ENCODE peak calls at places on chromosomes 13 and 19, in five cellular contexts. B is HCT116, Q is heart left ventricle, O is body of pancreas, R is transverse colon. Z is an unnamed sample.

GRCh38 chr13:69389899-69390298 is 717.7 kb upstream of the ATXN8OS start:
- DNase-seq in O (no peak), R (no peak), B (no peak), Q (no peak), Z (no peak)

GRCh38 chr13:110907951-110908898 is 6.6 kb downstream of the ANKRD10 start:
- DNase-seq in B (peak; percentile 95), R (peak; percentile 78), Q (no peak), O (peak; percentile 75), Z (no peak)

GRCh38 chr19:35458821-35459391 is 10.8 kb downstream of the FFAR2 start:
- DNase-seq in Q (no peak), O (peak; percentile 83), R (no peak), B (no peak), Z (peak; percentile 86)

GRCh38 chr19:15101479-15102082 is 5.6 kb upstream of the SYDE1 start:
- DNase-seq in O (no peak), B (peak; percentile 38), Q (no peak), R (peak; percentile 52), Z (no peak)

GRCh38 chr19:3698386-3698950 is 1.8 kb downstream of the PIP5K1C start:
- DNase-seq in B (no peak), O (no peak), Q (no peak), R (no peak), Z (no peak)

GRCh38 chr19:926595-927043 is 784 bp downstream of the ARID3A start:
- DNase-seq in O (no peak), B (no peak), Q (peak; percentile 80), R (peak; percentile 77), Z (peak; percentile 92)

GRCh38 chr13:25922373-25922772 is 129.4 kb downstream of the SHISA2 start:
- DNase-seq in O (no peak), Q (no peak), R (no peak), B (no peak), Z (no peak)

GRCh38 chr13:101283782-101284181 is 132.5 kb downstream of the NALCN start:
- DNase-seq in B (no peak), Q (no peak), O (no peak), R (no peak), Z (no peak)

GRCh38 chr13:23615677-23616076 is 45.5 kb downstream of the TNFRSF19 start:
- DNase-seq in O (no peak), B (no peak), R (no peak), Q (no peak), Z (no peak)

GRCh38 chr13:112056284-112056727 is 10.6 kb upstream of the SOX1 start:
- DNase-seq in R (no peak), B (no peak), Q (no peak), O (no peak), Z (peak; percentile 59)

GRCh38 chr13:95541308-95541707 is 11.2 kb upstream of the CLDN10 start:
- DNase-seq in O (no peak), B (no peak), Q (no peak), R (no peak), Z (no peak)

GRCh38 chr13:99970761-99971575 is 599 bp downstream of the ZIC5 start:
- DNase-seq in Q (no peak), B (no peak), O (no peak), R (no peak), Z (no peak)

GRCh38 chr13:29801737-29802305 is 48.6 kb downstream of the UBL3 start:
- DNase-seq in B (no peak), Q (no peak), R (no peak), O (no peak), Z (no peak)

GRCh38 chr13:75931116-75931515 is 295.0 kb downstream of the LMO7 start:
- DNase-seq in B (no peak), O (no peak), R (no peak), Q (no peak), Z (no peak)

GRCh38 chr19:3804429-3804828 is 18.2 kb upstream of the MATK start:
- DNase-seq in B (no peak), O (no peak), R (no peak), Q (no peak), Z (no peak)

GRCh38 chr19:53057904-53058579 is 13.5 kb downstream of the ERVV-2 start:
- DNase-seq in B (no peak), R (no peak), O (peak; percentile 54), Q (no peak), Z (no peak)

GRCh38 chr13:72304121-72304745 is 423.2 kb downstream of the MZT1 start:
- DNase-seq in O (no peak), Q (no peak), B (no peak), R (no peak), Z (no peak)

GRCh38 chr13:52737451-52737850 is 2.2 kb downstream of the CNMD start:
- DNase-seq in B (no peak), O (no peak), R (no peak), Q (no peak), Z (no peak)

GRCh38 chr13:110306960-110307696 is at the start of the genes COL4A1 and COL4A2:
- DNase-seq in O (peak; percentile 47), B (no peak), Q (peak; percentile 90), R (peak; percentile 61), Z (no peak)

GRCh38 chr13:48708764-48709163 is 55.0 kb downstream of the CYSLTR2 start:
- DNase-seq in B (no peak), R (no peak), Q (no peak), O (no peak), Z (no peak)

GRCh38 chr19:3095375-3096191 is 1.4 kb downstream of the GNA11 start:
- DNase-seq in O (peak; percentile 41), R (peak; percentile 50), B (no peak), Q (no peak), Z (peak; percentile 77)

GRCh38 chr13:19052180-19052579 is 129.4 kb downstream of the TUBA3C start:
- DNase-seq in B (no peak), O (no peak), Q (no peak), R (no peak), Z (no peak)

GRCh38 chr19:41324921-41325639 is 15.1 kb downstream of the CCDC97 start:
- DNase-seq in Q (peak; percentile 89), R (peak; percentile 57), B (no peak), O (peak; percentile 62), Z (peak; percentile 87)
- TF ChIP-seq POLR2A in Q (peak; percentile 42), R (no peak), B (no peak), O (no peak), Z (no peak)

DNA sequence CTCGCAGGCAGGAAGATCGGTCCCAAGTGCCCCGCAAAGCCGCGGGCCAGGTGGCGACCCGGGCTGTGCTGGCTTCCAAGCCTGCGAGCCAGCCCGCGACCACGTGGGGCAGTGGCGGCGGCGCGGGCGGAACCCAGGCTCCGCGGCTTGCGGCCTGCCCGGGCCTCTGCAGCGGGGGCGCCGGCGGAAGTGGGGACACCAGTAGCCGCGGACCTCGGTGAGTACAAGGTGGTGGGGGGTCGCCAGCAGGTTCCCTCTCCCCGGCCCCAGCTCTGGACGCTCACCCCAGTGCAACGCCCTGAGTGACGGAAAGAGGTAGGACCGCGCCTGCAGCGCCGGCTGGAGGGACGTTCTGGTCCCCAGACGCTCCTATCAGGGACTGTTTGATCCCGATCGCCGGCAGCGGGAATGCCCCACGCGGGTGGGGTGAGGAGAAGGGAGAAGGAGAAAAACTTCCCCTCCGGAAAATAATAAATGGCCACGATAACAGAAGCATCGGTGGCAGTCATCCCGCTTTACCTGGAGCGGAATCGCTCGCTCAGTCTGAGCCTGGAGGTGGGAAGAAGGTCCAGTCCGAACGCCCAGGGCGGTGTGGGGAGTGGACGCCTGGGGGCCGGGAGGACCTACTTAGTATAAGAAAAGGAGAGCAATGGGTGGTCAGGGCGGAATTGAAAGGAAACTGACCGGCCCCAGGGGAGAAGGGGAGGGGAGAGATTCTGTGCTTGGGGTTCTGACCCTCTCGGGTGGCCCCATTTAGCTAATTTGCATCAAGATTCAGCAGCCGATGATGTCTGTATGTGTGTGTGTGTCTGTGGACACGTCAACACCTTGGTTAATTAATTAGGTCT is at the start of gene GEMIN7:
- DNase-seq in O (peak; percentile 81), R (peak; percentile 79), Q (peak; percentile 86), B (peak; percentile 44), Z (peak; percentile 94)
- H3K4me1 ChIP-seq in O (peaks cover 41% of the 10 kb centered on the region), R (peaks cover 51% of the 10 kb centered on the region), Q (peaks cover 7% of the 10 kb centered on the region), B (peaks cover 31% of the 10 kb centered on the region), Z (peaks cover 36% of the 10 kb centered on the region)

DNA sequence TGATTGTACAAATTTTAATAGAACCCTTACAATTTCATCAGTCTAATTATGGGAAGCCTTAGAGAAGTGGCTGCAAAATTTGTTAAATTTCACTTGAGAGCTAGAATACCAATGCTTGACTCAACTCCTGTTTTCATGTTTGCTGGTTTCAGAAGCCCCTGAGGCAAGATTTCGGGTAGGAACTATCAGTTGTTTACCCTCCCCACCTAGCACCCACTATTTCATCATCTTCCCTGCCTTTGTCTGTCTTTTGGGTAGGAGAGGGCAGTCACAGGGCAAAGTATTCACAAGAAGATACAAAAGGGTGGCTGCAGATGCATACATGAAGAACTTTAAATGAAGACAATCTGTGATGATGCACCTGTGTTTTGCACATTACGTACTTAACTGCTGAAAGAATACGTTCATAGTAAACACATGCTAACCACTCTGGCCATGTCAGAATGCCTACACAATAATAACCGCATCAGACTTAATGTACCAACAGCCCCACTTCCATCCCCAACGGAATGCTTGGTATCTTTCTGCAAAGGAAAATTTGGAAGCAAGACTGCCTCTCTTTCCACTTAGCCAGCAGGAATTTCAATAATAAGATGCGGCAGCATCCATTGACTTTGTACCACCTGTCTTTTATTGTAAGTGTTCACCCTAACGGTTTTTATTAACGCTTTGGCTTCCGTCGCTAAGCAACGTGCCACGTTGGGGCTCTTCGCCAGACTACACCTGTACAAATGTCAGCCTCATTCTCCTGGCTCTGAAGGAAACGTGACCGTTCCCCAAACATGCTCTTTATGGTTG is 30.4 kb downstream of the TPT1 start:
- DNase-seq in R (no peak), B (no peak), O (no peak), Q (no peak), Z (no peak)
- H3K4me3 ChIP-seq in R (peak overlapping the region; percentile 52), B (no peak overlapping the region), O (no peak overlapping the region), Q (peak overlapping the region; percentile 59), Z (no peak overlapping the region)

GRCh38 chr19:33348301-33349010 is 25.1 kb upstream of the CEBPG start:
- DNase-seq in Q (no peak), O (no peak), R (no peak), B (no peak), Z (no peak)
- TF ChIP-seq POLR2A in Q (no peak), O (no peak), R (no peak), B (no peak), Z (no peak)

DNA sequence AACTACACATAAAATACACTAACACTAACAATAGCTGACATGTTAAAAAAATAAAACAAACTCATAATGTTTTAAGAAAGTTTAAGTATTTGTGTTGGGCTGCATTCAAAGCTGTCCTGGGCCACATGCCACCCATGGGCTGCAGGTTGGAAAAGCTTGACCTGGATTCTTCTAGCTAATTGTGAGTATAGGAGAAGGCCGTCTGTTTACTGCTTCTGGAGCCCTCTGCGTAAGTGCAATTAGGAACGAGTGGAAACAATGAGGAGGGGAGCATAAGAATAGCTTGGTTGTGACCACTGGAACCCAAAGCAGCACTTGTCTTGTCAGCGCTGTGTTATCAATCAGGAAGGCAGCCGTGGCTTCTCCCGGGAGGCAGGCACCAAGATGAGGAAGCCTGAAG is 110.4 kb upstream of the MBNL2 start:
- DNase-seq in O (no peak), R (no peak), B (no peak), Q (no peak), Z (no peak)
- H3K4me1 ChIP-seq in O (peaks cover 28% of the 10 kb centered on the region), R (peaks cover 54% of the 10 kb centered on the region), B (peaks cover 29% of the 10 kb centered on the region), Q (no peaks in the 10 kb centered on the region), Z (peaks cover 8% of the 10 kb centered on the region)

GRCh38 chr19:36838784-36839324 is 667 bp upstream of the ZNF790 start:
- DNase-seq in O (no peak), Q (no peak), R (no peak), B (no peak), Z (no peak)
- H3K4me3 ChIP-seq in O (peak overlapping the region; percentile 63), Q (peak overlapping the region; percentile 84), R (peak overlapping the region; percentile 84), B (no peak overlapping the region), Z (peak overlapping the region; percentile 72)

Z was measured in spleen.